ENCODE peak calls at places on chromosomes 11 and 22, in six cellular contexts. One of them, this sample, is unnamed.

GRCh38 chr22:40030757-40031092 is 36.0 kb downstream of the FAM83F start:
- DNase-seq in colonic mucosa: no peak
- DNase-seq in Peyer's patch: no peak
- DNase-seq in A673: peak; percentile 28
- DNase-seq in endodermal cell: peak; percentile 77
- DNase-seq in left ventricle myocardium inferior: no peak
- DNase-seq in this sample: no peak

GRCh38 chr22:20526628-20527355 is 19.4 kb downstream of the MED15 start:
- DNase-seq in Peyer's patch: no peak
- DNase-seq in A673: peak; percentile 97
- DNase-seq in colonic mucosa: no peak
- DNase-seq in left ventricle myocardium inferior: no peak
- DNase-seq in endodermal cell: no peak
- DNase-seq in this sample: peak; percentile 70

GRCh38 chr11:34214961-34215805 is 109.8 kb downstream of the NAT10 start:
- DNase-seq in endodermal cell: no peak
- DNase-seq in colonic mucosa: no peak
- DNase-seq in Peyer's patch: no peak
- DNase-seq in left ventricle myocardium inferior: no peak
- DNase-seq in A673: peak; percentile 46
- DNase-seq in this sample: no peak

GRCh38 chr22:22110548-22111266 is 128.1 kb upstream of the TOP3B start:
- DNase-seq in colonic mucosa: no peak
- DNase-seq in A673: peak; percentile 53
- DNase-seq in endodermal cell: peak; percentile 85
- DNase-seq in Peyer's patch: peak; percentile 88
- DNase-seq in left ventricle myocardium inferior: no peak
- DNase-seq in this sample: no peak

GRCh38 chr11:134889832-134890231 is 477.8 kb upstream of the B3GAT1 start:
- DNase-seq in Peyer's patch: no peak
- DNase-seq in left ventricle myocardium inferior: no peak
- DNase-seq in A673: no peak
- DNase-seq in endodermal cell: no peak
- DNase-seq in colonic mucosa: no peak
- DNase-seq in this sample: no peak

GRCh38 chr22:25745341-25746011 is 3.5 kb downstream of the MYO18B start:
- DNase-seq in left ventricle myocardium inferior: no peak
- DNase-seq in Peyer's patch: no peak
- DNase-seq in A673: no peak
- DNase-seq in endodermal cell: no peak
- DNase-seq in colonic mucosa: no peak
- DNase-seq in this sample: no peak

GRCh38 chr11:101202614-101203013 is 73.0 kb upstream of the PGR start:
- DNase-seq in colonic mucosa: no peak
- DNase-seq in Peyer's patch: no peak
- DNase-seq in left ventricle myocardium inferior: no peak
- DNase-seq in A673: no peak
- DNase-seq in endodermal cell: no peak
- DNase-seq in this sample: no peak

GRCh38 chr11:20021771-20022362 is 138.4 kb downstream of the DBX1 start:
- DNase-seq in left ventricle myocardium inferior: no peak
- DNase-seq in endodermal cell: peak; percentile 47
- DNase-seq in Peyer's patch: no peak
- DNase-seq in A673: no peak
- DNase-seq in colonic mucosa: no peak
- DNase-seq in this sample: peak; percentile 9

GRCh38 chr11:11849127-11849746 is 7.5 kb downstream of the USP47 start:
- DNase-seq in Peyer's patch: peak; percentile 51
- DNase-seq in endodermal cell: peak; percentile 80
- DNase-seq in A673: peak; percentile 79
- DNase-seq in left ventricle myocardium inferior: peak; percentile 34
- DNase-seq in colonic mucosa: peak; percentile 63
- DNase-seq in this sample: peak; percentile 50

GRCh38 chr11:70805971-70806370 is 407.6 kb downstream of the CTTN start:
- DNase-seq in colonic mucosa: no peak
- DNase-seq in left ventricle myocardium inferior: no peak
- DNase-seq in A673: no peak
- DNase-seq in endodermal cell: no peak
- DNase-seq in Peyer's patch: no peak
- DNase-seq in this sample: no peak

GRCh38 chr22:35446365-35446764 is 46.4 kb downstream of the MCM5 start:
- DNase-seq in Peyer's patch: no peak
- DNase-seq in endodermal cell: no peak
- DNase-seq in colonic mucosa: no peak
- DNase-seq in A673: no peak
- DNase-seq in left ventricle myocardium inferior: no peak
- DNase-seq in this sample: peak; percentile 86

GRCh38 chr11:19938051-19938856 is 222.0 kb downstream of the DBX1 start:
- DNase-seq in Peyer's patch: no peak
- DNase-seq in colonic mucosa: peak; percentile 38
- DNase-seq in endodermal cell: peak; percentile 90
- DNase-seq in A673: peak; percentile 44
- DNase-seq in left ventricle myocardium inferior: peak; percentile 27
- DNase-seq in this sample: no peak

GRCh38 chr11:16924826-16925494 is 89.3 kb downstream of the PLEKHA7 start:
- DNase-seq in Peyer's patch: no peak
- DNase-seq in endodermal cell: peak; percentile 88
- DNase-seq in left ventricle myocardium inferior: peak; percentile 47
- DNase-seq in colonic mucosa: peak; percentile 86
- DNase-seq in A673: peak; percentile 29
- DNase-seq in this sample: no peak

GRCh38 chr11:114890076-114890475 is 211.7 kb downstream of the NXPE2 start:
- DNase-seq in Peyer's patch: no peak
- DNase-seq in colonic mucosa: no peak
- DNase-seq in left ventricle myocardium inferior: no peak
- DNase-seq in endodermal cell: no peak
- DNase-seq in A673: no peak
- DNase-seq in this sample: no peak

GRCh38 chr11:72352859-72353551 is 81.3 kb downstream of the CLPB start:
- DNase-seq in endodermal cell: peak; percentile 80
- DNase-seq in colonic mucosa: no peak
- DNase-seq in Peyer's patch: no peak
- DNase-seq in A673: peak; percentile 57
- DNase-seq in left ventricle myocardium inferior: no peak
- DNase-seq in this sample: no peak

GRCh38 chr22:43387815-43388214 is 24.0 kb upstream of the MPPED1 start:
- DNase-seq in A673: no peak
- DNase-seq in left ventricle myocardium inferior: no peak
- DNase-seq in Peyer's patch: no peak
- DNase-seq in endodermal cell: peak; percentile 33
- DNase-seq in colonic mucosa: no peak
- DNase-seq in this sample: no peak

GRCh38 chr11:116534270-116534975 is 238.4 kb downstream of the BUD13 start:
- DNase-seq in Peyer's patch: no peak
- DNase-seq in left ventricle myocardium inferior: no peak
- DNase-seq in colonic mucosa: no peak
- DNase-seq in A673: no peak
- DNase-seq in endodermal cell: peak; percentile 41
- DNase-seq in this sample: no peak

GRCh38 chr11:47918882-47919495 is 61.4 kb upstream of the PTPRJ start:
- DNase-seq in colonic mucosa: no peak
- DNase-seq in Peyer's patch: no peak
- DNase-seq in A673: peak; percentile 52
- DNase-seq in left ventricle myocardium inferior: no peak
- DNase-seq in endodermal cell: no peak
- DNase-seq in this sample: peak; percentile 85

GRCh38 chr11:18106688-18107087 is 806 bp upstream of the SAAL1 start:
- DNase-seq in A673: no peak
- DNase-seq in colonic mucosa: no peak
- DNase-seq in Peyer's patch: no peak
- DNase-seq in left ventricle myocardium inferior: no peak
- DNase-seq in endodermal cell: no peak
- DNase-seq in this sample: peak; percentile 76

GRCh38 chr11:118924591-118925585 is 838 bp downstream of the BCL9L start:
- DNase-seq in Peyer's patch: peak; percentile 61
- DNase-seq in left ventricle myocardium inferior: peak; percentile 62
- DNase-seq in colonic mucosa: peak; percentile 78
- DNase-seq in endodermal cell: peak; percentile 88
- DNase-seq in A673: peak; percentile 72
- DNase-seq in this sample: no peak

GRCh38 chr11:35355102-35355749 is 64.1 kb downstream of the SLC1A2 start:
- DNase-seq in endodermal cell: no peak
- DNase-seq in A673: no peak
- DNase-seq in Peyer's patch: no peak
- DNase-seq in left ventricle myocardium inferior: no peak
- DNase-seq in colonic mucosa: no peak
- DNase-seq in this sample: no peak

DNA sequence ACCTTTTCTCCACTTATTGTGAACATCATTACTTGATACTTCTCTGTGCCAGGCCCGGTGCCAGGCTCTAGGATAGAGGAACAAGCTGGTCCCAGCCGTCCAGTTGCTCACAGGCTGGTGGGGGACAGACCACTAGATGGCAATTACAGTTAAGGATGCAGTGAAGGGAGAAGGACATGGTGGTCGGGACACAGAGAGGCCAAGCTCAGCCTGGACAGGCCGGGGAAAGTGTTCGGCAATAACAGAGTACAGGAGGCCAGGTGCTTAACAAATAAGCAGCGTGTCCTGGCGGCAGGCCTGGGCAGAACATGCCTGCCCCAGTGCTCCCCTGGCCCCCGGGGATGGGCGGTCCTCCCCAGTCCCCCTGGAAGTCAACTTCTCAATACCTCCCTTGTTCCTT is 5.5 kb downstream of the LGALS12 start:
- DNase-seq in Peyer's patch: no peak
- DNase-seq in colonic mucosa: no peak
- DNase-seq in A673: no peak
- DNase-seq in left ventricle myocardium inferior: no peak
- DNase-seq in endodermal cell: no peak
- DNase-seq in this sample: no peak
- H3K4me3 ChIP-seq in Peyer's patch: no peak overlapping the region
- H3K4me3 ChIP-seq in colonic mucosa: no peak overlapping the region
- H3K4me3 ChIP-seq in A673: no peak overlapping the region
- H3K4me3 ChIP-seq in left ventricle myocardium inferior: no peak overlapping the region
- H3K4me3 ChIP-seq in endodermal cell: no peak overlapping the region
- H3K4me3 ChIP-seq in this sample: no peak overlapping the region

DNA sequence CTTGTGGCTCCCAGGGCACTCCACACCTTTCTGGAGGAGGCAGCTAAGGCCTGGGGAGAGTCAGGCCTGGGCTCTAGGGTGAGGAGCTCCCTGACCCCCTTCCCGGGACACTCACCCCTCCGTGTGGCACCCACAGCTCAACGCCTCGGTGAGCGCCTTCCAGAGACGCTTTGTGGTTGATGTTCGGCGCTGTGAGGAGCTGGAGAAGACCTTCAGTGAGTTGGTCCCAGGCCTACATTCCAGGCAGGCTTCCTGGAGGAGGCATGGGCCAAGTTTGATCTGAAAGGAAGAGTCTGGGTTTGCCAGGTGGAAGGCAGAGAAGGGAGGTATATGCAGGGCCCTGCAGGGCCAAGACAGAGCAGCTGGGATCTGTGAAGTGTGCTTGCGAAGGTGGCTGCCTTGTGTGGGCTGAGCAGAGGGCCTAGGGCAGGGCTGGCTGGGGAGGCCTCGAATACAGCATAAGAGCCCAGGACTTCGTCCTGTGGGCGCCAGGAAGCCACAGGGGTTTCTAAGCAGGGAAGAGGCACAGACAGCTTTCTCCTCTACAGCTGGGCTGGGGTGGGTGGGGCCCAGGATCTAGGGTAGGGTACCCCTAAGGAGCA is 2.9 kb downstream of the TCIRG1 start:
- DNase-seq in left ventricle myocardium inferior: no peak
- DNase-seq in endodermal cell: no peak
- DNase-seq in Peyer's patch: no peak
- DNase-seq in A673: no peak
- DNase-seq in colonic mucosa: no peak
- DNase-seq in this sample: no peak
- H3K4me1 ChIP-seq in left ventricle myocardium inferior: peaks cover 43% of the 10 kb centered on the region
- H3K4me1 ChIP-seq in endodermal cell: peaks cover 9% of the 10 kb centered on the region
- H3K4me1 ChIP-seq in Peyer's patch: peaks cover 5% of the 10 kb centered on the region
- H3K4me1 ChIP-seq in A673: peaks cover 26% of the 10 kb centered on the region
- H3K4me1 ChIP-seq in colonic mucosa: peaks cover 18% of the 10 kb centered on the region
- H3K4me1 ChIP-seq in this sample: peaks cover 35% of the 10 kb centered on the region

GRCh38 chr11:2154889-2155288 is 6.1 kb downstream of the INS start:
- DNase-seq in colonic mucosa: no peak
- DNase-seq in endodermal cell: no peak
- DNase-seq in left ventricle myocardium inferior: no peak
- DNase-seq in A673: no peak
- DNase-seq in Peyer's patch: no peak
- DNase-seq in this sample: no peak
- H3K27me3 ChIP-seq in colonic mucosa: peaks cover 8% of the 10 kb centered on the region
- H3K27me3 ChIP-seq in endodermal cell: peaks cover 2% of the 10 kb centered on the region
- H3K27me3 ChIP-seq in left ventricle myocardium inferior: peaks cover 54% of the 10 kb centered on the region
- H3K27me3 ChIP-seq in A673: no peaks in the 10 kb centered on the region
- H3K27me3 ChIP-seq in Peyer's patch: no peaks in the 10 kb centered on the region
- H3K27me3 ChIP-seq in this sample: peaks cover 7% of the 10 kb centered on the region

GRCh38 chr22:30287626-30288413 is 1.5 kb downstream of the CASTOR1 start:
- DNase-seq in colonic mucosa: peak; percentile 90
- DNase-seq in A673: peak; percentile 87
- DNase-seq in left ventricle myocardium inferior: peak; percentile 88
- DNase-seq in endodermal cell: peak; percentile 96
- DNase-seq in Peyer's patch: peak; percentile 92
- DNase-seq in this sample: peak; percentile 91
- H3K4me3 ChIP-seq in colonic mucosa: peak overlapping the region; percentile 91
- H3K4me3 ChIP-seq in A673: no peak overlapping the region
- H3K4me3 ChIP-seq in left ventricle myocardium inferior: peak overlapping the region; percentile 92
- H3K4me3 ChIP-seq in endodermal cell: peak overlapping the region; percentile 86
- H3K4me3 ChIP-seq in Peyer's patch: peak overlapping the region; percentile 60
- H3K4me3 ChIP-seq in this sample: no peak overlapping the region